ENCODE peak calls at places on chromosomes 2 and 18, in five cellular contexts. H, W, V, N and G are unnamed samples.

GRCh38 chr2:11248-11941 is 34.9 kb downstream of the FAM110C start:
- DNase-seq in V (peak; percentile 28), N (peak; percentile 54), W (no peak), H (peak; percentile 59), G (peak; percentile 89)

GRCh38 chr2:180442860-180443644 is 436.0 kb upstream of the CWC22 start:
- DNase-seq in V (no peak), H (no peak), W (no peak), N (no peak), G (no peak)

GRCh38 chr2:217622205-217622621 is 380.6 kb downstream of the TNS1 start:
- DNase-seq in H (peak; percentile 36), W (no peak), N (no peak), V (no peak), G (no peak)

GRCh38 chr2:26786207-26787023 is 559 bp downstream of the CENPA start:
- DNase-seq in V (peak; percentile 27), N (no peak), H (no peak), W (peak; percentile 47), G (no peak)

GRCh38 chr2:160932960-160933359 is 227.3 kb upstream of the TANK start:
- DNase-seq in H (no peak), W (peak; percentile 17), V (peak; percentile 34), N (no peak), G (no peak)

GRCh38 chr2:218648473-218649100 is 10.8 kb downstream of the ZNF142 start:
- DNase-seq in W (peak; percentile 71), V (peak; percentile 80), H (no peak), N (peak; percentile 54), G (no peak)

GRCh38 chr18:22422909-22423548 is 5.3 kb upstream of the CTAGE1 start:
- DNase-seq in N (no peak), H (peak; percentile 31), W (no peak), V (peak; percentile 51), G (peak; percentile 68)

GRCh38 chr2:241977557-241978300 is 108.2 kb downstream of the RTP5 start:
- DNase-seq in N (no peak), W (no peak), H (peak; percentile 10), V (no peak), G (no peak)

GRCh38 chr2:7930800-7931635 is 750.8 kb upstream of the ID2 start:
- DNase-seq in V (no peak), N (no peak), W (no peak), H (no peak), G (no peak)

GRCh38 chr18:35376393-35376741 is 770 bp downstream of the ZNF396 start:
- DNase-seq in H (no peak), V (no peak), N (peak; percentile 22), W (no peak), G (peak; percentile 63)

GRCh38 chr2:105977212-105977611 is 216.9 kb downstream of the UXS1 start:
- DNase-seq in N (no peak), V (peak; percentile 92), W (peak; percentile 22), H (no peak), G (no peak)

GRCh38 chr2:45909677-45910191 is 258.3 kb downstream of the PRKCE start:
- DNase-seq in V (peak; percentile 93), W (no peak), N (no peak), H (no peak), G (peak; percentile 66)

GRCh38 chr2:192119536-192119935 is 75.2 kb downstream of the TMEFF2 start:
- DNase-seq in H (no peak), W (no peak), N (no peak), V (no peak), G (no peak)

GRCh38 chr2:169823996-169824372 is 721 bp downstream of the METTL5 start:
- DNase-seq in V (no peak), W (no peak), H (no peak), N (no peak), G (no peak)

GRCh38 chr2:174066871-174067270 is 101.7 kb upstream of the SP3 start:
- DNase-seq in N (no peak), W (no peak), V (no peak), H (no peak), G (no peak)

GRCh38 chr18:2883137-2883671 is 36.4 kb downstream of the EMILIN2 start:
- DNase-seq in V (no peak), W (no peak), H (peak; percentile 40), N (peak; percentile 54), G (no peak)

GRCh38 chr2:159456500-159457426 is 159.6 kb downstream of the BAZ2B start:
- DNase-seq in V (no peak), H (no peak), W (no peak), N (no peak), G (no peak)

GRCh38 chr2:60510713-60511112 is 42.7 kb downstream of the BCL11A start:
- DNase-seq in V (no peak), W (no peak), N (no peak), H (no peak), G (no peak)
- H3K4me1 ChIP-seq in V (peaks cover 23% of the 10 kb centered on the region), W (no peaks in the 10 kb centered on the region), N (no peaks in the 10 kb centered on the region), H (no peaks in the 10 kb centered on the region), G (no peaks in the 10 kb centered on the region)

DNA sequence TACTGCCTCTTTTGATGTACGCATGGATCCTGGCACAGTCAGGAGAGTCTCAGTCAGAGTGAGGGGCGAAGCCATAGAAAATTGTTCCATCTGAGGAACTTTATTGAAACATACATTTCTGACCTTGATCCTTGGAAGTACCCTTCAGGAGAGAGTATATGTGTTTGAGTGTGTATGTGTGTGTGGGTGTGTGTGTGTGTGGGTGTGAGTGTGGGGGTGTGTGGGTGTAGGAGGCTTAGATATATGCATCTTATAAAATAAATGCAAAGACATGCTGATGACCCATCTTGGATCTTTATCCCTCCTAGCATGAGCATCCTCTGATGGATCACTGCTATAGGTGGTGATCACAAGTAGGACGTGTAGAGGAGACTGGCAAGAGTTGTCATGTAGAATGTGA is 93.5 kb downstream of the SETBP1 start:
- DNase-seq in V (no peak), N (no peak), W (no peak), H (no peak), G (no peak)
- H3K4me1 ChIP-seq in V (no peaks in the 10 kb centered on the region), N (no peaks in the 10 kb centered on the region), W (peaks cover 14% of the 10 kb centered on the region), H (no peaks in the 10 kb centered on the region), G (peaks cover 18% of the 10 kb centered on the region)

GRCh38 chr2:62787381-62787780 is 81.9 kb downstream of the EHBP1 start:
- DNase-seq in V (peak; percentile 59), H (no peak), W (no peak), N (no peak), G (no peak)
- H3K4me1 ChIP-seq in V (peaks cover 11% of the 10 kb centered on the region), H (no peaks in the 10 kb centered on the region), W (peaks cover 80% of the 10 kb centered on the region), N (no peaks in the 10 kb centered on the region), G (peaks cover 33% of the 10 kb centered on the region)

DNA sequence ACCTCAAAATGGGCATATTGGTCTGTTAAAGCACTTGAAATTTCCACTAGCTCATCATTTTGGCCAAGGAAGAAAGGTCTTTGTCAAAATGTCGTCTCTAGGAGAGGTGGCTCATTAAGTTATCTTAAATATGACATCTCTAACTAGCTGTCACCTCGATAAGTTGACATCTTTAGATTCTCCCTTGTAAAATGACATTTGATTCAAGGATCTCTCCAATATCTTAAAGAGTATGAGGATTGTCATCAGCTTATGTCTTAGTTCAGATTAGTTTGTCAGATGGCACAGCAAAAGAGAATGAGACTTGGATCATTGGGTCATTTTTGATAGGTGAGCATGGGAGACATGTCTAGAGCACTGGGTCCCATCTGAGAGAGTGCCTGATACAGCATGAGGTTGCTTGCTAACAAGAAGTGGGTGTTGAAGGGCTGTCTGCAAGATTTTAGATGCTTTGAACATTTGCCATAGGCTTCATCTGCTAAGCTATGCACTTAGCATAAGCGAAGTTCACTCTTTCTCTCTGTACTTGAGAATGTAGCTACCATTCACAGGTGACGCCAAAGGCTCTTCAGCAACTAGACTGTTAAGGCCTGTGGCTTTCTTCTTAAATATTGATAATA is 12.9 kb downstream of the PTPRM start:
- DNase-seq in V (no peak), W (no peak), H (no peak), N (no peak), G (no peak)
- H3K4me1 ChIP-seq in V (peaks cover 39% of the 10 kb centered on the region), W (peaks cover 54% of the 10 kb centered on the region), H (no peaks in the 10 kb centered on the region), N (no peaks in the 10 kb centered on the region), G (no peaks in the 10 kb centered on the region)

DNA sequence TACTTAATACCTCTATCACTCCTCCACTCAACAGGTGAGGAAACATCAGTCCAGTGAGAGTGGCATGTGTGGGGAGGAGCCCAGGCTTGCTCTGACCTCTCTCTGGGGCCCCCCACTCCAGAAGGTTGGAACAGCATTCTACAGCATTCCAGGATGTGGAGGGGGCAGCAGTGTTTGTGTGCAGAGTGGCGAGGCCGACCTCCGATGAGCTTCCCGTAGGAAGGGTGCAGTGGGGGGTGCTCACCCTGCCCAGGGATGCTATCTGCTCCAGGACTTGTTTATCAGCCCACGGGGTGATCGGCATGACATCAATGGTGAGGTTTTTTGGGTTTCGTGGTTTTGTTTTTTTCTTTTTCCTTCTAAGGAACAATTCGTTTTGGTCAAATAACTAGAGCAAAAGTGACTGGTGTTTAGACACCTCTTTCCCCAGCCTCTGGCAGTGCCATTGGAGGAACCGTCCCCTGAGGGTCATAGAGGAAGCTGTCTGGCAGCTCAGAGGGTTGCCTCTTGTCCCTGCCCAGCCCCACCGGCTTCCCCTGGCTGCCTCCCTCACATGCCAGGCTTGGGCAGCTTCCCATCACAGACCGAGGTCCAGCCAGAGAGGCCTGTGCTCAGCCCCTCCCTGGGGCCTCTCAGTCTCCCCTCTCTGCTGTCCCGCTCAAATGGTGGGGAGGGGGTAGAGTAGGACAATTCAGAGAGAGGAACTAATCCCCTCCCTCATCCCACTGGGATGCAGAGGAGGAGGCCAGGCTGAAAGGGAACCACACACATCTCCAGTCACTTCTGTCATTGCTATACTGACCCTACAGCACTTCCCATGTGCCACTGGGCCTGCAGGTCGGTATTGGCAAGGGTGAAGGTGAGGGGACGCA is 96.5 kb downstream of the ZFP36L2 start:
- DNase-seq in N (peak; percentile 35), H (no peak), W (no peak), V (no peak), G (no peak)
- H3K4me1 ChIP-seq in N (peaks cover 97% of the 10 kb centered on the region), H (no peaks in the 10 kb centered on the region), W (peaks cover 28% of the 10 kb centered on the region), V (peaks cover 23% of the 10 kb centered on the region), G (no peaks in the 10 kb centered on the region)

GRCh38 chr2:47221956-47222355 is 66.8 kb upstream of the STPG4 start:
- DNase-seq in H (peak; percentile 28), W (no peak), N (no peak), V (no peak), G (no peak)
- H3K4me1 ChIP-seq in H (peaks cover 13% of the 10 kb centered on the region), W (peaks cover 26% of the 10 kb centered on the region), N (no peaks in the 10 kb centered on the region), V (peaks cover 13% of the 10 kb centered on the region), G (peaks cover 23% of the 10 kb centered on the region)

DNA sequence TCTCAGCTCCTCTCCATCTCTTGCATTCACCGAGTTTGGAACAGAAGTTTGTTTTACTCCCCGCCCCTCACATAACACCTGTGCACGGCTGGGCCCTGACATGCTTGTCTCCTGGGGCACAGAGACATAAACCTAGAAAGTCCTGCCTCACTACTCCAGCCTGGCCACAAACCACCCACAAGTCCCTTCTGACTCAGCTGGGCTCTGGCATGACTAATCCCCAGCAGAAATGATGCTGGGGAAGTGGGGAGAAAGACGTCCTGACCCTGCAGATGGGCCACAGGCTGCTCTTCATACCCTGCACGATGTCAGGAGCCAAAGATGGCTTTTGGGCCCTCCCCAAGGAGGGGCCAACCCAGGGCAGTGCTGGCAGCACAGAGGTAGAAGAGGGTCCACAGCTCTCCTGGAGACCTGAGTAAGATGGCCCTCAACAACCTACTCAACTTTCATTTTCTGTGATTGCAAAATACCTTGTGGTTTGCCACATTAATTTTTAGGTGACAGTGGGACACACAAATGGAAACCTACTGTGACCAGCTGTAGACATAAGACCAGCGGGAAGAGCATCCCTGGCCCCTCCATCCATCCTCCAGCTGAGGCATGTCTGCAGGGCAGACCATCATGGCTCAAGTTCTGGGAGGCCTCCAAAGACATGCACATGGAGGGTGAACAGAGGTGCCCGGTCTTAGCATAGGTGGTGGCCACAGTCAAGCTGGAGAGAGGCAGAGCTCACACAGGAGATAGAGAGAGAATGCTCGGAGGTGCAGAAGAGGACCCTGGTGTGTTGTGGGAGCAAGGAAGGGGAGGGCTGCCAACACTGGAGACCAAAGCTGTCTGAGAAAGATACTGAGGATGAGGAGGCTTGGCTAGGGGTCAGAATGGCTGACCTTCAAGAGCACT is 40.0 kb downstream of the DNMT3A start:
- DNase-seq in H (no peak), W (no peak), N (peak; percentile 67), V (peak; percentile 86), G (no peak)
- H3K4me1 ChIP-seq in H (peaks cover 17% of the 10 kb centered on the region), W (no peaks in the 10 kb centered on the region), N (peaks cover 46% of the 10 kb centered on the region), V (peaks cover 15% of the 10 kb centered on the region), G (no peaks in the 10 kb centered on the region)